ENCODE peak calls at places on chromosomes 12 and 14, in six cellular contexts. H is glomerular endothelial cell, N is amygdala, F is stromal cell of bone marrow, U is AG04450, S is NCI-H1417. D is an unnamed sample.

GRCh38 chr12:99249543-99249942 is 398.0 kb upstream of the GARIN6 start:
- DNase-seq in H (no peak), N (no peak), F (no peak), U (no peak), S (no peak), D (no peak)

GRCh38 chr12:101299346-101299745 is 19.4 kb downstream of the UTP20 start:
- DNase-seq in H (no peak), N (no peak), F (no peak), U (no peak), S (no peak), D (no peak)

GRCh38 chr12:29599397-29599796 is 101.9 kb upstream of the OVCH1 start:
- DNase-seq in H (no peak), N (no peak), F (peak; percentile 88), U (no peak), S (no peak), D (no peak)

GRCh38 chr12:94297876-94298520 is 149.6 kb downstream of the PLXNC1 start:
- DNase-seq in H (no peak), N (no peak), F (no peak), U (no peak), S (no peak), D (peak; percentile 9)

GRCh38 chr12:71164877-71165197 is 7.0 kb upstream of the TSPAN8 start:
- DNase-seq in H (no peak), N (no peak), F (no peak), U (no peak), S (no peak), D (no peak)

GRCh38 chr12:85627584-85627983 is 208.6 kb downstream of the RASSF9 start:
- DNase-seq in H (no peak), N (no peak), F (peak; percentile 60), U (peak; percentile 33), S (no peak), D (peak; percentile 66)

GRCh38 chr12:52434760-52435530 is 774 bp upstream of the KRT75 start:
- DNase-seq in H (no peak), N (no peak), F (no peak), U (no peak), S (no peak), D (peak; percentile 40)

GRCh38 chr12:63362166-63362565 is 211.2 kb upstream of the AVPR1A start:
- DNase-seq in H (no peak), N (no peak), F (no peak), U (no peak), S (peak; percentile 26), D (no peak)

GRCh38 chr12:63792333-63792732 is 12.6 kb downstream of the RXYLT1 start:
- DNase-seq in H (no peak), N (no peak), F (no peak), U (no peak), S (peak; percentile 97), D (no peak)

GRCh38 chr14:104138098-104138890 is at the start of gene KIF26A:
- DNase-seq in H (no peak), N (no peak), F (no peak), U (no peak), S (peak; percentile 84), D (no peak)

GRCh38 chr14:100587763-100588411 is 670 bp upstream of the BEGAIN start:
- DNase-seq in H (no peak), N (no peak), F (no peak), U (no peak), S (peak; percentile 33), D (no peak)

GRCh38 chr14:104421401-104421821 is 158.2 kb upstream of the C14orf180 start:
- DNase-seq in H (no peak), N (no peak), F (no peak), U (no peak), S (no peak), D (no peak)

GRCh38 chr12:54404061-54405004 is 14.7 kb downstream of the ITGA5 start:
- DNase-seq in H (no peak), N (no peak), F (no peak), U (no peak), S (peak; percentile 71), D (peak; percentile 73)

GRCh38 chr14:33938131-33938949 is 12.5 kb downstream of the EGLN3 start:
- DNase-seq in H (no peak), N (peak; percentile 80), F (no peak), U (no peak), S (peak; percentile 84), D (no peak)

GRCh38 chr12:6688543-6688999 is 604 bp downstream of the ZNF384 start:
- DNase-seq in H (no peak), N (no peak), F (no peak), U (no peak), S (no peak), D (no peak)

GRCh38 chr14:106809615-106810014 is 1283.2 kb downstream of the TMEM121 start:
- DNase-seq in H (no peak), N (no peak), F (no peak), U (no peak), S (no peak), D (no peak)

GRCh38 chr12:78916845-78917480 is 52.4 kb downstream of the SYT1 start:
- DNase-seq in H (no peak), N (no peak), F (no peak), U (no peak), S (no peak), D (no peak)

GRCh38 chr12:122130150-122130549 is 43.9 kb downstream of the IL31 start:
- DNase-seq in H (no peak), N (no peak), F (no peak), U (no peak), S (no peak), D (no peak)

GRCh38 chr12:121718653-121719239 is 6.2 kb downstream of the TMEM120B start:
- DNase-seq in H (no peak), N (no peak), F (no peak), U (no peak), S (no peak), D (no peak)

GRCh38 chr12:71636704-71637115 is 26.9 kb downstream of the ZFC3H1 start:
- DNase-seq in H (peak; percentile 39), N (no peak), F (peak; percentile 52), U (peak; percentile 27), S (peak; percentile 85), D (peak; percentile 63)

GRCh38 chr14:66965831-66966230 is 223.4 kb upstream of the GARIN2 start:
- DNase-seq in H (no peak), N (no peak), F (no peak), U (no peak), S (no peak), D (no peak)

GRCh38 chr14:102450206-102451063 is 59.1 kb downstream of the ANKRD9 start:
- DNase-seq in H (no peak), N (no peak), F (no peak), U (no peak), S (no peak), D (no peak)

GRCh38 chr14:100237735-100238418 is 1.1 kb upstream of the YY1 start:
- DNase-seq in H (no peak), N (peak; percentile 38), F (peak; percentile 22), U (no peak), S (peak; percentile 79), D (no peak)

GRCh38 chr12:124321040-124321481 is 26.2 kb downstream of the RFLNA start:
- DNase-seq in H (no peak), N (peak; percentile 32), F (peak; percentile 22), U (no peak), S (peak; percentile 39), D (peak; percentile 44)

D was measured in dermis microvascular lymphatic vessel endothelial cell.